ENCODE peak calls at places on chromosomes 13 and 19, in seven cellular contexts. One of them, this sample, is unnamed.

GRCh38 chr13:47215741-47216140 is 318.9 kb upstream of the HTR2A start:
- DNase-seq in Calu3: peak
- DNase-seq in neural crest cell: no peak
- DNase-seq in ELR: peak
- DNase-seq in endothelial cell: no peak
- DNase-seq in stomach: no peak
- DNase-seq in stimulated activated CD8-positive, alpha-beta memory T cell treated with anti-CD3 and anti-CD28 coated beads, Interleukin-2, amount 100 ng/mL, for 1 hour: no peak
- DNase-seq in this sample: no peak

GRCh38 chr13:52786747-52787146 is 47.1 kb upstream of the CNMD start:
- DNase-seq in endothelial cell: no peak
- DNase-seq in Calu3: peak
- DNase-seq in neural crest cell: no peak
- DNase-seq in stimulated activated CD8-positive, alpha-beta memory T cell treated with anti-CD3 and anti-CD28 coated beads, Interleukin-2, amount 100 ng/mL, for 1 hour: no peak
- DNase-seq in ELR: peak
- DNase-seq in stomach: no peak
- DNase-seq in this sample: no peak

GRCh38 chr13:110359840-110360301 is 52.8 kb downstream of the COL4A2 start:
- DNase-seq in stimulated activated CD8-positive, alpha-beta memory T cell treated with anti-CD3 and anti-CD28 coated beads, Interleukin-2, amount 100 ng/mL, for 1 hour: no peak
- DNase-seq in stomach: no peak
- DNase-seq in endothelial cell: no peak
- DNase-seq in Calu3: no peak
- DNase-seq in neural crest cell: no peak
- DNase-seq in ELR: no peak
- DNase-seq in this sample: no peak

GRCh38 chr13:113047587-113047986 is 58.0 kb upstream of the F7 start:
- DNase-seq in Calu3: no peak
- DNase-seq in neural crest cell: no peak
- DNase-seq in stomach: no peak
- DNase-seq in ELR: no peak
- DNase-seq in endothelial cell: no peak
- DNase-seq in stimulated activated CD8-positive, alpha-beta memory T cell treated with anti-CD3 and anti-CD28 coated beads, Interleukin-2, amount 100 ng/mL, for 1 hour: no peak
- DNase-seq in this sample: no peak

GRCh38 chr19:33627962-33628839 is 6.4 kb downstream of the CHST8 start:
- DNase-seq in endothelial cell: no peak
- DNase-seq in Calu3: no peak
- DNase-seq in stomach: no peak
- DNase-seq in neural crest cell: no peak
- DNase-seq in ELR: no peak
- DNase-seq in stimulated activated CD8-positive, alpha-beta memory T cell treated with anti-CD3 and anti-CD28 coated beads, Interleukin-2, amount 100 ng/mL, for 1 hour: no peak
- DNase-seq in this sample: no peak

GRCh38 chr19:9586764-9587163 is 2.5 kb upstream of the ZNF121 start:
- DNase-seq in Calu3: peak
- DNase-seq in ELR: peak
- DNase-seq in neural crest cell: peak
- DNase-seq in endothelial cell: peak
- DNase-seq in stimulated activated CD8-positive, alpha-beta memory T cell treated with anti-CD3 and anti-CD28 coated beads, Interleukin-2, amount 100 ng/mL, for 1 hour: peak
- DNase-seq in stomach: peak
- DNase-seq in this sample: peak

GRCh38 chr13:50593228-50593627 is 250.3 kb downstream of the DLEU7 start:
- DNase-seq in Calu3: no peak
- DNase-seq in endothelial cell: no peak
- DNase-seq in ELR: peak
- DNase-seq in neural crest cell: no peak
- DNase-seq in stimulated activated CD8-positive, alpha-beta memory T cell treated with anti-CD3 and anti-CD28 coated beads, Interleukin-2, amount 100 ng/mL, for 1 hour: no peak
- DNase-seq in stomach: no peak
- DNase-seq in this sample: no peak

GRCh38 chr19:31348416-31349159 is 648 bp downstream of the TSHZ3 start:
- DNase-seq in stomach: no peak
- DNase-seq in Calu3: no peak
- DNase-seq in stimulated activated CD8-positive, alpha-beta memory T cell treated with anti-CD3 and anti-CD28 coated beads, Interleukin-2, amount 100 ng/mL, for 1 hour: no peak
- DNase-seq in neural crest cell: no peak
- DNase-seq in ELR: peak
- DNase-seq in endothelial cell: no peak
- DNase-seq in this sample: no peak

GRCh38 chr19:5534787-5535586 is 32.8 kb downstream of the TINCR start:
- DNase-seq in ELR: no peak
- DNase-seq in stimulated activated CD8-positive, alpha-beta memory T cell treated with anti-CD3 and anti-CD28 coated beads, Interleukin-2, amount 100 ng/mL, for 1 hour: no peak
- DNase-seq in stomach: no peak
- DNase-seq in Calu3: peak
- DNase-seq in endothelial cell: peak
- DNase-seq in neural crest cell: peak
- DNase-seq in this sample: no peak

GRCh38 chr19:36837525-36837901 is 674 bp downstream of the ZNF790 start:
- DNase-seq in stomach: no peak
- DNase-seq in Calu3: no peak
- DNase-seq in neural crest cell: no peak
- DNase-seq in ELR: no peak
- DNase-seq in stimulated activated CD8-positive, alpha-beta memory T cell treated with anti-CD3 and anti-CD28 coated beads, Interleukin-2, amount 100 ng/mL, for 1 hour: no peak
- DNase-seq in endothelial cell: no peak
- DNase-seq in this sample: no peak

GRCh38 chr13:23980160-23980551 is 82.9 kb upstream of the C1QTNF9B start:
- DNase-seq in neural crest cell: peak
- DNase-seq in ELR: peak
- DNase-seq in Calu3: peak
- DNase-seq in stimulated activated CD8-positive, alpha-beta memory T cell treated with anti-CD3 and anti-CD28 coated beads, Interleukin-2, amount 100 ng/mL, for 1 hour: peak
- DNase-seq in endothelial cell: peak
- DNase-seq in stomach: peak
- DNase-seq in this sample: peak

GRCh38 chr13:44989941-44990340 is 603 bp downstream of the GPALPP1 start:
- DNase-seq in Calu3: no peak
- DNase-seq in endothelial cell: no peak
- DNase-seq in ELR: peak
- DNase-seq in neural crest cell: no peak
- DNase-seq in stomach: no peak
- DNase-seq in stimulated activated CD8-positive, alpha-beta memory T cell treated with anti-CD3 and anti-CD28 coated beads, Interleukin-2, amount 100 ng/mL, for 1 hour: no peak
- DNase-seq in this sample: no peak

GRCh38 chr19:11016591-11016990 is 55.8 kb downstream of the SMARCA4 start:
- DNase-seq in ELR: no peak
- DNase-seq in neural crest cell: no peak
- DNase-seq in stimulated activated CD8-positive, alpha-beta memory T cell treated with anti-CD3 and anti-CD28 coated beads, Interleukin-2, amount 100 ng/mL, for 1 hour: no peak
- DNase-seq in Calu3: no peak
- DNase-seq in stomach: no peak
- DNase-seq in endothelial cell: no peak
- DNase-seq in this sample: no peak

GRCh38 chr13:63433546-63434150 is 2018.0 kb upstream of the PCDH20 start:
- DNase-seq in Calu3: no peak
- DNase-seq in stimulated activated CD8-positive, alpha-beta memory T cell treated with anti-CD3 and anti-CD28 coated beads, Interleukin-2, amount 100 ng/mL, for 1 hour: no peak
- DNase-seq in endothelial cell: no peak
- DNase-seq in neural crest cell: no peak
- DNase-seq in ELR: peak
- DNase-seq in stomach: no peak
- DNase-seq in this sample: no peak

GRCh38 chr19:19594371-19594770 is 24.1 kb downstream of the PBX4 start:
- DNase-seq in ELR: no peak
- DNase-seq in stimulated activated CD8-positive, alpha-beta memory T cell treated with anti-CD3 and anti-CD28 coated beads, Interleukin-2, amount 100 ng/mL, for 1 hour: no peak
- DNase-seq in stomach: no peak
- DNase-seq in Calu3: no peak
- DNase-seq in endothelial cell: no peak
- DNase-seq in neural crest cell: no peak
- DNase-seq in this sample: peak

GRCh38 chr13:112213467-112214245 is 146.7 kb downstream of the SOX1 start:
- DNase-seq in stimulated activated CD8-positive, alpha-beta memory T cell treated with anti-CD3 and anti-CD28 coated beads, Interleukin-2, amount 100 ng/mL, for 1 hour: no peak
- DNase-seq in ELR: no peak
- DNase-seq in stomach: peak
- DNase-seq in Calu3: peak
- DNase-seq in endothelial cell: no peak
- DNase-seq in neural crest cell: no peak
- DNase-seq in this sample: peak

GRCh38 chr13:74005320-74006154 is 128.7 kb downstream of the KLF12 start:
- DNase-seq in ELR: no peak
- DNase-seq in stimulated activated CD8-positive, alpha-beta memory T cell treated with anti-CD3 and anti-CD28 coated beads, Interleukin-2, amount 100 ng/mL, for 1 hour: no peak
- DNase-seq in Calu3: no peak
- DNase-seq in endothelial cell: no peak
- DNase-seq in stomach: no peak
- DNase-seq in neural crest cell: no peak
- DNase-seq in this sample: no peak

GRCh38 chr19:10290876-10291553 is 1.3 kb downstream of the ICAM5 start:
- DNase-seq in stomach: peak
- DNase-seq in neural crest cell: no peak
- DNase-seq in endothelial cell: no peak
- DNase-seq in Calu3: peak
- DNase-seq in stimulated activated CD8-positive, alpha-beta memory T cell treated with anti-CD3 and anti-CD28 coated beads, Interleukin-2, amount 100 ng/mL, for 1 hour: peak
- DNase-seq in ELR: peak
- DNase-seq in this sample: peak

GRCh38 chr19:18633321-18633720 is 3.5 kb upstream of the KLHL26 start:
- DNase-seq in stimulated activated CD8-positive, alpha-beta memory T cell treated with anti-CD3 and anti-CD28 coated beads, Interleukin-2, amount 100 ng/mL, for 1 hour: no peak
- DNase-seq in endothelial cell: no peak
- DNase-seq in ELR: no peak
- DNase-seq in neural crest cell: no peak
- DNase-seq in Calu3: no peak
- DNase-seq in stomach: no peak
- DNase-seq in this sample: peak

GRCh38 chr19:54464044-54464623 is 556 bp upstream of the LENG9 start:
- DNase-seq in ELR: peak
- DNase-seq in endothelial cell: peak
- DNase-seq in stimulated activated CD8-positive, alpha-beta memory T cell treated with anti-CD3 and anti-CD28 coated beads, Interleukin-2, amount 100 ng/mL, for 1 hour: peak
- DNase-seq in Calu3: peak
- DNase-seq in neural crest cell: peak
- DNase-seq in stomach: peak
- DNase-seq in this sample: peak

GRCh38 chr19:14556662-14557188 is 15.1 kb downstream of the NDUFB7 start:
- DNase-seq in ELR: peak
- DNase-seq in endothelial cell: peak
- DNase-seq in stimulated activated CD8-positive, alpha-beta memory T cell treated with anti-CD3 and anti-CD28 coated beads, Interleukin-2, amount 100 ng/mL, for 1 hour: peak
- DNase-seq in neural crest cell: peak
- DNase-seq in Calu3: peak
- DNase-seq in stomach: peak
- DNase-seq in this sample: peak

GRCh38 chr19:6551607-6552450 is 21.0 kb downstream of the TNFSF9 start:
- DNase-seq in stimulated activated CD8-positive, alpha-beta memory T cell treated with anti-CD3 and anti-CD28 coated beads, Interleukin-2, amount 100 ng/mL, for 1 hour: peak
- DNase-seq in ELR: no peak
- DNase-seq in endothelial cell: no peak
- DNase-seq in stomach: no peak
- DNase-seq in neural crest cell: peak
- DNase-seq in Calu3: no peak
- DNase-seq in this sample: peak

GRCh38 chr19:2461751-2462634 is 5.2 kb upstream of the LMNB2 start:
- DNase-seq in stimulated activated CD8-positive, alpha-beta memory T cell treated with anti-CD3 and anti-CD28 coated beads, Interleukin-2, amount 100 ng/mL, for 1 hour: peak
- DNase-seq in endothelial cell: peak
- DNase-seq in ELR: peak
- DNase-seq in neural crest cell: peak
- DNase-seq in stomach: peak
- DNase-seq in Calu3: peak
- DNase-seq in this sample: peak